ENCODE peak calls at places on chromosomes 11 and 22, in seven cellular contexts. Z is GM23338, A is psoas muscle, B is PC-9, L is dorsolateral prefrontal cortex, V is brain microvascular endothelial cell, S is fibroblast of mammary gland. U is an unnamed sample.

GRCh38 chr22:37203354-37204044 is 8.8 kb downstream of the SSTR3 start:
- DNase-seq in B (no peak), Z (no peak), V (no peak), S (no peak), L (peak), A (peak), U (no peak)

GRCh38 chr22:30224161-30224857 is 22.2 kb downstream of the LIF start:
- DNase-seq in B (peak), L (no peak), V (no peak), A (no peak), Z (no peak), S (no peak), U (no peak)

GRCh38 chr22:36759481-36760159 is 16.3 kb downstream of the IFT27 start:
- DNase-seq in Z (no peak), A (no peak), V (no peak), S (no peak), L (no peak), B (no peak), U (no peak)

GRCh38 chr11:117182551-117182935 is 4.0 kb downstream of the SIDT2 start:
- DNase-seq in B (no peak), S (no peak), L (peak), V (no peak), A (peak), Z (no peak), U (no peak)

GRCh38 chr11:28038775-28039174 is 69.2 kb downstream of the KIF18A start:
- DNase-seq in V (no peak), S (no peak), L (no peak), Z (no peak), A (no peak), B (no peak), U (no peak)

GRCh38 chr11:36273110-36273509 is 16.1 kb downstream of the COMMD9 start:
- DNase-seq in V (no peak), A (no peak), S (peak), B (no peak), Z (no peak), L (peak), U (no peak)

GRCh38 chr22:50027639-50028537 is 15.3 kb upstream of the IL17REL start:
- DNase-seq in V (no peak), S (no peak), B (peak), A (no peak), L (peak), Z (no peak), U (no peak)

GRCh38 chr11:102223859-102224258 is 93.4 kb upstream of the BIRC3 start:
- DNase-seq in Z (no peak), V (no peak), S (no peak), B (no peak), L (no peak), A (no peak), U (peak)

DNA sequence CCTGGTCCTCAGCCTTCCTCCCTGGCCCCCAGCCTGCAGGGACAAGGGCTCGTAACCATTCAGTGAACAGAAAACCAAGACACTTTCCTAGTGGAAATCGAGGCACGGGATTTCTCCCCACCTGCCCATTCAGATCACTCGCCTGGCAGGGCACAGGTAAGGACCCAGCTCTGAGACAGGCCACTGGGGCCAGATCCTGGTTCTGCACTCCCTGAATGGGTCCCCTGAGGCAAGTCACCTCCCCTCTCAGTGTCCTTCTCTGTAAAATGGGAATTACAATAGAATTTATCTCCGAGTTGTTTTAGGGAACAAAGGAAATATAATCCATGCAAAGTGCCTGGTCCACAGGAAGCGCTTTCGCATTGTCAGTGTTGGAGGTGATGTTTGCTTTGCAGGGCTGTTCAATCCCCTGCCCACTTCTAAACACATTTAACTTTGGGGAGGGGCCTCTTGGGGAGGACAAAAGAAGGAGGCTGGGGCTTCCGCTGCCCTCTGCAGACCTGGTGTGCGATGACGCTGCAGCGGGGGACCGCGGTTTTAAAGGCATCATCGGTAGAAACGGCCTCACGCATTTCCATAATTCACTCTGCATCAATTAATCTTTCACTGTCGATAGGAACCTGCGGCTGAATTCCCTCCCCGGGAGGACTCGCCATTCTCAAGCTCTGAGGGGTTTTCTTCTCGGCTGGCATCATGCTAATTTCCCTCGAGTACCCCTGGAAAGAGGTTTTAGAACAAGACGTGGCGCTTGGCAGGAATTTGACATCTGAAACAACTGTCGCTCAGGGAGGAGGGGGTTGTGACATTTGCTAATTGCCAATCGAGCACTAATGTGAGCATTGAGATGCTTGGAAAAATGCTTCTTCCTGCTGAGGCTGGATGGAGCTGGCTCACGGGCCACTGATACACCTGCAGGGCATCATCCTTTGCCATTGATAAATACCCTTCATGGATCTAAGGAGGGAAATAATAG is 70.5 kb upstream of the FGF3 start:
- DNase-seq in S (no peak), V (no peak), A (peak), Z (peak), B (no peak), L (no peak), U (no peak)
- TF ChIP-seq CTCF in S (no peak), V (no peak), A (no peak), Z (no peak), B (no peak), L (no peak), U (no peak)

GRCh38 chr11:120130176-120130980 is 7.5 kb downstream of the TRIM29 start:
- DNase-seq in L (peak), V (no peak), S (no peak), B (no peak), Z (no peak), A (no peak), U (no peak)
- H3K4me3 ChIP-seq in L (no peak), V (no peak), S (no peak), B (no peak), Z (no peak), A (no peak), U (no peak)

GRCh38 chr22:25895678-25896077 is 153.7 kb downstream of the MYO18B start:
- DNase-seq in A (no peak), V (no peak), Z (no peak), S (no peak), B (no peak), L (no peak), U (no peak)

GRCh38 chr22:25896592-25896991 is 154.6 kb downstream of the MYO18B start:
- DNase-seq in V (no peak), S (no peak), Z (no peak), A (no peak), B (no peak), L (no peak), U (no peak)

GRCh38 chr22:25892678-25893077 is 150.7 kb downstream of the MYO18B start:
- DNase-seq in A (no peak), L (no peak), Z (peak), S (no peak), V (no peak), B (no peak), U (no peak)

GRCh38 chr22:25898707-25899365 is 156.8 kb downstream of the MYO18B start:
- DNase-seq in A (no peak), L (no peak), B (no peak), S (peak), Z (peak), V (no peak), U (no peak)

GRCh38 chr22:25896098-25896497 is 154.1 kb downstream of the MYO18B start:
- DNase-seq in S (no peak), B (no peak), V (no peak), L (no peak), A (no peak), Z (peak), U (no peak)
- TF ChIP-seq CTCF in S (no peak), B (no peak), V (no peak), L (no peak), A (no peak), Z (peak), U (no peak)

GRCh38 chr11:111982019-111982464 is 43.2 kb upstream of the DLAT start:
- DNase-seq in L (no peak), B (peak), V (peak), S (peak), Z (peak), A (no peak), U (peak)
- H3K4me3 ChIP-seq in L (peak), B (no peak), V (no peak), S (no peak), Z (peak), A (no peak), U (no peak)

GRCh38 chr11:3775761-3776406 is 21.5 kb downstream of the NUP98 start:
- DNase-seq in A (no peak), S (peak), Z (no peak), B (no peak), L (no peak), V (no peak), U (peak)
- TF ChIP-seq CTCF in A (no peak), S (no peak), Z (no peak), B (no peak), L (no peak), V (no peak), U (no peak)

DNA sequence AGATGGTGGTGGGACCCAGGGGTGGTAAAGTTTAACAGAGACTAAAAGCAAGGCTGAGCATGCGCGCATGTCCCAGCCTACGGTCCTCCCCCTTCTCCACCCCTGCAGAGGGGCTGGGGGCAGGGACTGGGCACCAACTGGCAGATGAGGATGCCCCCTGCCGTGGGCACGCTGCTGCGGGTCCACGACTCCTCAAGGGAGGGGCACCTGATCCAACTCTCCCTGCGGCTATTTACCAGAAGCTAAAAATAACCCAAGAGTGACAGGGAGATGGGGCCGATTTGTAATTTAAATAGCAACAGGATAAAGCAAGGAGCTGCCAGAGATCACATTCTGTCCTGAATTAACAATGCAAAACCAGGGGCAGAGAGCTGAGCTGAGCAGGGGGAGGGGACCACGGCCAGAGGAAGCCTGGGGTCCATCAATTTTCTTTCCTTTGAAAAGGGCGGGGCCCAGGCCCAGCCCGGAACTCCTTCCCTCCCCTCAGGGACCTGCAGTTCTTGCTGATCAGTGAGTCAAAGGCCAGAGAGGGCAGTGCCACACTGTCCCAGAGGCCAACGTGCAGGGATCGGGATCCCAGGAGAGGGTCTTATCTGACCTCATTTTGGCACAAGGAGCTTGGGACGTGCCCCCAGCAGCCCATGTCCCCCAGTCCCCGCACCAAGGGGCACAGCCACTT is 8.1 kb upstream of the DGKZ start:
- DNase-seq in B (peak), S (no peak), A (no peak), L (no peak), V (no peak), Z (peak), U (no peak)
- H3K4me3 ChIP-seq in B (peak), S (no peak), A (peak), L (peak), V (no peak), Z (peak), U (no peak)

GRCh38 chr11:62632492-62632891 is 10.7 kb upstream of the B3GAT3 start:
- DNase-seq in L (no peak), A (no peak), Z (no peak), S (no peak), B (no peak), V (no peak), U (no peak)

GRCh38 chr11:62621567-62622470 is at the start of gene B3GAT3:
- DNase-seq in B (peak), S (peak), Z (peak), L (peak), V (peak), A (peak), U (peak)

GRCh38 chr11:62622476-62622875 is 690 bp upstream of the B3GAT3 start:
- DNase-seq in Z (peak), A (no peak), L (no peak), V (no peak), S (no peak), B (no peak), U (no peak)

DNA sequence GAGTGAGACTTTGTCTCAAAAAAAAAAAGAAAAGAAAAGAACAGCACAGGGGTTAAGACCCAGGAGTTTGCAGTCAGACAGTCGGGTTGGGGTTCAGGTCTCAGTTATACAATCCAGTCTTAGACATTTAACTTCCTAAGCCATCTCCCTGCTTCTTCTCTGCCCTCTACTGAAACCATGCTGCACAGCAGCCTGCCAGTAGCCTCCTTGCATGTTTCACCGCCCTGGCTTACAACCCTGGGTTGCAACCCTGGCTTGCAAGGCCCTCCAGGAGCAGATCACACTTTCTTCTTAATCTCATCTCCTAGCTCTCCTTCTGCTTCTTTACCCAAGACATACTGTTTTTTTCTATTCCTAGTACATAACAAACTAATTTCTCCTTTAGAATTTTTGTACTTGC is 5.9 kb upstream of the B3GAT3 start:
- DNase-seq in S (no peak), B (no peak), Z (no peak), L (no peak), V (no peak), A (no peak), U (peak)
- TF ChIP-seq CTCF in S (peak), B (no peak), Z (no peak), L (no peak), V (peak), A (no peak), U (no peak)

DNA sequence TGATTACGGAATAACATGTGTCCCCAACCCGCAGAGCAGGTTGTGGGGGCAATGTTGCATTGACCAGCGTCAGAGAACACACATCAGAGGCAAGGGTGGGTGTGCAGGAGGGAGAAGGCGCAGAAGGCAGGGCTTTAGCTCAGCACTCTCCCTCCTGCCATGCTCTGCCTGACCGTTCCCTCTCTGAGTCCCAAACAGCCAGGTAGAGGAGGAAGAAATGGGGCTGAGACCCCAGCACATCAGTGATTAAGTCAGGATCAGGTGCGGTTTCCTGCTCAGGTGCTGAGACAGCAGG is 425 bp upstream of the MYO7A start:
- DNase-seq in A (no peak), S (no peak), V (no peak), L (no peak), B (no peak), Z (peak), U (no peak)
- H3K4me3 ChIP-seq in A (peak), S (no peak), V (peak), L (peak), B (peak), Z (peak), U (no peak)